ENCODE peak calls at places on chromosomes 6 and 20, in four cellular contexts. One of them, this sample, is unnamed.

GRCh38 chr6:35357671-35358070 is 15.3 kb downstream of the PPARD start:
- DNase-seq in SK-N-MC: no peak
- DNase-seq in left colon: no peak
- DNase-seq in GM18507: no peak
- DNase-seq in this sample: no peak

GRCh38 chr6:42226251-42227143 is 8.8 kb upstream of the MRPS10 start:
- DNase-seq in SK-N-MC: no peak
- DNase-seq in left colon: peak; percentile 56
- DNase-seq in GM18507: no peak
- DNase-seq in this sample: peak; percentile 65

GRCh38 chr6:69985180-69985579 is 118.8 kb downstream of the COL19A1 start:
- DNase-seq in SK-N-MC: no peak
- DNase-seq in left colon: no peak
- DNase-seq in GM18507: no peak
- DNase-seq in this sample: no peak

GRCh38 chr6:36821581-36822335 is 17.5 kb downstream of the CPNE5 start:
- DNase-seq in SK-N-MC: no peak
- DNase-seq in left colon: no peak
- DNase-seq in GM18507: no peak
- DNase-seq in this sample: no peak

GRCh38 chr20:36154696-36155628 is at the start of gene EPB41L1:
- DNase-seq in SK-N-MC: no peak
- DNase-seq in left colon: no peak
- DNase-seq in GM18507: no peak
- DNase-seq in this sample: no peak

GRCh38 chr6:95280690-95281273 is 296.6 kb upstream of the MANEA start:
- DNase-seq in SK-N-MC: peak; percentile 40
- DNase-seq in left colon: no peak
- DNase-seq in GM18507: no peak
- DNase-seq in this sample: no peak

GRCh38 chr6:145091102-145091826 is 644.1 kb downstream of the EPM2A start:
- DNase-seq in SK-N-MC: no peak
- DNase-seq in left colon: no peak
- DNase-seq in GM18507: no peak
- DNase-seq in this sample: no peak

GRCh38 chr6:137370871-137371633 is 123.1 kb downstream of the OLIG3 start:
- DNase-seq in SK-N-MC: no peak
- DNase-seq in left colon: no peak
- DNase-seq in GM18507: no peak
- DNase-seq in this sample: no peak

GRCh38 chr6:25050356-25050755 is 114.6 kb upstream of the RIPOR2 start:
- DNase-seq in SK-N-MC: no peak
- DNase-seq in left colon: peak; percentile 18
- DNase-seq in GM18507: no peak
- DNase-seq in this sample: peak; percentile 90

GRCh38 chr6:8579372-8579771 is 144.0 kb upstream of the SLC35B3 start:
- DNase-seq in SK-N-MC: no peak
- DNase-seq in left colon: no peak
- DNase-seq in GM18507: no peak
- DNase-seq in this sample: no peak

GRCh38 chr6:118400582-118400981 is 147.5 kb upstream of the PLN start:
- DNase-seq in SK-N-MC: no peak
- DNase-seq in left colon: no peak
- DNase-seq in GM18507: no peak
- DNase-seq in this sample: no peak

GRCh38 chr6:142985286-142985685 is 40.3 kb upstream of the HIVEP2 start:
- DNase-seq in SK-N-MC: no peak
- DNase-seq in left colon: no peak
- DNase-seq in GM18507: no peak
- DNase-seq in this sample: peak; percentile 45

GRCh38 chr20:35625584-35626385 is 10.2 kb downstream of the SPAG4 start:
- DNase-seq in SK-N-MC: no peak
- DNase-seq in left colon: no peak
- DNase-seq in GM18507: no peak
- DNase-seq in this sample: no peak

GRCh38 chr6:47413752-47414516 is 63.7 kb upstream of the CD2AP start:
- DNase-seq in SK-N-MC: peak; percentile 66
- DNase-seq in left colon: no peak
- DNase-seq in GM18507: peak; percentile 36
- DNase-seq in this sample: peak; percentile 44

GRCh38 chr20:63536997-63537524 is at the start of gene PTK6:
- DNase-seq in SK-N-MC: no peak
- DNase-seq in left colon: peak; percentile 89
- DNase-seq in GM18507: no peak
- DNase-seq in this sample: no peak

GRCh38 chr6:163641706-163642105 is 227.2 kb downstream of the QKI start:
- DNase-seq in SK-N-MC: no peak
- DNase-seq in left colon: no peak
- DNase-seq in GM18507: no peak
- DNase-seq in this sample: no peak

GRCh38 chr20:31675828-31676533 is 38.3 kb downstream of the COX4I2 start:
- DNase-seq in SK-N-MC: no peak
- DNase-seq in left colon: no peak
- DNase-seq in GM18507: no peak
- DNase-seq in this sample: peak; percentile 37

GRCh38 chr6:7954477-7955200 is 44.1 kb upstream of the TXNDC5 start:
- DNase-seq in SK-N-MC: no peak
- DNase-seq in left colon: no peak
- DNase-seq in GM18507: no peak
- DNase-seq in this sample: no peak

GRCh38 chr6:15904651-15905376 is 224.1 kb upstream of the MYLIP start:
- DNase-seq in SK-N-MC: no peak
- DNase-seq in left colon: no peak
- DNase-seq in GM18507: no peak
- DNase-seq in this sample: no peak

GRCh38 chr6:85081102-85081501 is 316.7 kb upstream of the TBX18 start:
- DNase-seq in SK-N-MC: no peak
- DNase-seq in left colon: no peak
- DNase-seq in GM18507: no peak
- DNase-seq in this sample: no peak

GRCh38 chr20:19617256-19617655 is 140.8 kb upstream of the RIN2 start:
- DNase-seq in SK-N-MC: no peak
- DNase-seq in left colon: no peak
- DNase-seq in GM18507: no peak
- DNase-seq in this sample: no peak

This sample was measured in astrocyte.